ENCODE peak calls at places on chromosomes 5 and 9, in seven cellular contexts. J is GM06990, X is mesenteric fat pad, R is lower leg skin, U is HFFc6, V is sigmoid colon, I is heart right ventricle. G is an unnamed sample.

GRCh38 chr5:170302729-170303501 is 5.3 kb upstream of the LCP2 start:
- DNase-seq in U (no peak), I (peak), V (peak), X (no peak), J (peak), R (no peak), G (no peak)

GRCh38 chr9:133333011-133333410 is 3.0 kb downstream of the SURF6 start:
- DNase-seq in V (peak), J (no peak), U (no peak), I (no peak), R (no peak), X (no peak), G (no peak)

GRCh38 chr5:30505014-30505886 is 688.2 kb upstream of the CDH6 start:
- DNase-seq in I (no peak), U (no peak), V (no peak), J (no peak), X (no peak), R (no peak), G (no peak)

GRCh38 chr5:7415948-7416535 is 20.1 kb downstream of the ADCY2 start:
- DNase-seq in V (no peak), U (no peak), I (no peak), J (no peak), X (no peak), R (no peak), G (no peak)

GRCh38 chr5:178306430-178307225 is 74.0 kb upstream of the PHYKPL start:
- DNase-seq in R (no peak), X (no peak), J (no peak), U (no peak), I (peak), V (peak), G (no peak)

GRCh38 chr5:64836190-64836750 is 67.5 kb downstream of the CWC27 start:
- DNase-seq in I (no peak), V (no peak), R (no peak), X (no peak), U (no peak), J (no peak), G (no peak)

GRCh38 chr9:77725820-77726219 is 77.7 kb upstream of the GNA14 start:
- DNase-seq in R (no peak), V (no peak), X (no peak), U (no peak), I (no peak), J (no peak), G (no peak)

GRCh38 chr5:41966706-41967105 is 41.6 kb downstream of the FBXO4 start:
- DNase-seq in U (no peak), X (no peak), R (no peak), I (no peak), V (no peak), J (no peak), G (no peak)

GRCh38 chr9:87097238-87097637 is 149.9 kb upstream of the GAS1 start:
- DNase-seq in X (no peak), U (no peak), J (no peak), V (no peak), I (no peak), R (no peak), G (no peak)

GRCh38 chr5:175880213-175880612 is 8.8 kb downstream of the CPLX2 start:
- DNase-seq in R (no peak), X (no peak), I (no peak), U (no peak), J (no peak), V (no peak), G (no peak)

GRCh38 chr5:78367318-78367991 is 7.0 kb downstream of the SCAMP1 start:
- DNase-seq in U (no peak), J (no peak), X (no peak), V (no peak), I (no peak), R (no peak), G (no peak)

GRCh38 chr9:131045300-131046092 is 36.5 kb downstream of the LAMC3 start:
- DNase-seq in U (peak), I (no peak), V (no peak), X (no peak), J (no peak), R (no peak), G (no peak)

GRCh38 chr5:66828551-66829421 is 232.6 kb downstream of the MAST4 start:
- DNase-seq in V (peak), R (peak), I (peak), X (no peak), J (no peak), U (peak), G (peak)

GRCh38 chr5:115267617-115268016 is 4.9 kb upstream of the PGGT1B start:
- DNase-seq in I (no peak), U (peak), X (no peak), J (no peak), R (no peak), V (no peak), G (no peak)

GRCh38 chr9:133803028-133803585 is 65.0 kb upstream of the SARDH start:
- DNase-seq in U (no peak), X (no peak), I (no peak), R (no peak), J (no peak), V (no peak), G (no peak)

GRCh38 chr9:122088880-122089567 is 4.1 kb downstream of the TTLL11 start:
- DNase-seq in I (no peak), U (no peak), J (no peak), V (no peak), R (no peak), X (no peak), G (no peak)

GRCh38 chr5:153153086-153153485 is 337.4 kb upstream of the GRIA1 start:
- DNase-seq in R (no peak), J (no peak), I (no peak), V (no peak), X (no peak), U (peak), G (no peak)

GRCh38 chr9:129008986-129009583 is 19.0 kb downstream of the SH3GLB2 start:
- DNase-seq in I (no peak), J (no peak), X (no peak), U (no peak), R (no peak), V (no peak), G (no peak)

GRCh38 chr5:142803428-142804111 is 33.4 kb downstream of the ARHGAP26 start:
- DNase-seq in I (no peak), J (no peak), U (no peak), V (peak), X (no peak), R (peak), G (peak)

GRCh38 chr9:136671646-136672430 is 9.1 kb downstream of the EGFL7 start:
- DNase-seq in V (no peak), J (no peak), U (no peak), R (no peak), I (peak), X (no peak), G (no peak)

GRCh38 chr9:105264380-105264779 is 19.9 kb downstream of the SLC44A1 start:
- DNase-seq in I (no peak), U (no peak), X (no peak), J (no peak), R (no peak), V (no peak), G (no peak)

GRCh38 chr5:135623186-135623715 is 44.5 kb upstream of the CXCL14 start:
- DNase-seq in V (no peak), X (no peak), J (no peak), U (no peak), R (peak), I (no peak), G (peak)